ENCODE peak calls at places on chromosomes 11 and 22, in eight cellular contexts. F is body of pancreas, E is A549, O is NB4, V is stomach, U is adrenal gland, T is spleen, Q is right lobe of liver. W is an unnamed sample.

GRCh38 chr11:75945925-75946324 is 130.9 kb downstream of the UVRAG start:
- DNase-seq in U (no peak), O (no peak), Q (no peak), F (no peak), T (no peak), E (no peak), V (no peak), W (no peak)

GRCh38 chr11:135017296-135017695 is 605.3 kb upstream of the B3GAT1 start:
- DNase-seq in T (no peak), E (no peak), Q (no peak), O (no peak), V (no peak), F (no peak), U (no peak), W (no peak)

GRCh38 chr22:26894766-26895485 is 237.5 kb downstream of the MIAT start:
- DNase-seq in T (no peak), Q (no peak), O (no peak), U (peak; percentile 75), V (no peak), F (peak; percentile 41), E (peak; percentile 82), W (peak; percentile 65)

GRCh38 chr11:119691701-119692546 is 37.1 kb downstream of the NECTIN1 start:
- DNase-seq in T (no peak), O (no peak), Q (no peak), F (no peak), E (no peak), U (no peak), V (no peak), W (no peak)

GRCh38 chr22:39514373-39514973 is 5.9 kb upstream of the ATF4 start:
- DNase-seq in E (peak; percentile 31), T (no peak), Q (no peak), O (peak; percentile 59), U (peak; percentile 58), F (peak; percentile 80), V (peak; percentile 71), W (no peak)

GRCh38 chr11:61413496-61413895 is 16.3 kb downstream of the CPSF7 start:
- DNase-seq in Q (no peak), F (no peak), O (no peak), E (no peak), U (no peak), T (no peak), V (no peak), W (no peak)

GRCh38 chr11:73359341-73359740 is 16.9 kb upstream of the RELT start:
- DNase-seq in T (no peak), F (peak; percentile 31), Q (no peak), U (peak; percentile 37), V (no peak), O (no peak), E (no peak), W (no peak)

GRCh38 chr11:23543651-23544216 is 683.5 kb upstream of the CCDC179 start:
- DNase-seq in U (no peak), V (no peak), T (no peak), F (no peak), O (no peak), E (no peak), Q (no peak), W (no peak)

GRCh38 chr11:59187587-59187986 is 15.7 kb downstream of the DTX4 start:
- DNase-seq in Q (no peak), T (no peak), O (no peak), E (no peak), F (no peak), U (peak; percentile 59), V (peak; percentile 55), W (no peak)

GRCh38 chr11:37142591-37142990 is 544.6 kb upstream of the RAG2 start:
- DNase-seq in F (no peak), Q (no peak), E (no peak), O (no peak), U (no peak), V (no peak), T (no peak), W (no peak)

GRCh38 chr11:27402450-27402849 is 39.4 kb upstream of the CCDC34 start:
- DNase-seq in Q (no peak), U (no peak), F (no peak), E (no peak), O (no peak), V (no peak), T (no peak), W (no peak)

GRCh38 chr11:79493555-79494171 is 52.8 kb upstream of the TENM4 start:
- DNase-seq in T (peak; percentile 81), O (peak; percentile 64), U (peak; percentile 73), Q (peak; percentile 77), F (peak; percentile 73), V (peak; percentile 72), E (peak; percentile 70), W (peak; percentile 90)

GRCh38 chr11:5626191-5626590 is 1.4 kb downstream of the TRIM34 start:
- DNase-seq in O (no peak), E (no peak), Q (no peak), T (no peak), V (no peak), F (no peak), U (no peak), W (no peak)

GRCh38 chr11:79694368-79694767 is 253.5 kb upstream of the TENM4 start:
- DNase-seq in Q (no peak), O (no peak), E (no peak), F (no peak), U (no peak), T (no peak), V (no peak), W (no peak)

GRCh38 chr11:986952-987305 is 49.6 kb downstream of the MUC6 start:
- DNase-seq in V (no peak), U (no peak), E (no peak), O (no peak), Q (no peak), T (no peak), F (no peak), W (no peak)

GRCh38 chr11:985435-985834 is 51.1 kb downstream of the MUC6 start:
- DNase-seq in E (no peak), F (no peak), O (no peak), T (no peak), V (no peak), Q (no peak), U (no peak), W (no peak)

GRCh38 chr11:986270-986951 is 50.1 kb downstream of the MUC6 start:
- DNase-seq in Q (no peak), U (no peak), E (no peak), O (no peak), V (peak; percentile 83), T (no peak), F (no peak), W (no peak)

GRCh38 chr11:985848-986247 is 50.7 kb downstream of the MUC6 start:
- DNase-seq in V (no peak), U (no peak), T (no peak), O (no peak), E (no peak), Q (no peak), F (no peak), W (no peak)

DNA sequence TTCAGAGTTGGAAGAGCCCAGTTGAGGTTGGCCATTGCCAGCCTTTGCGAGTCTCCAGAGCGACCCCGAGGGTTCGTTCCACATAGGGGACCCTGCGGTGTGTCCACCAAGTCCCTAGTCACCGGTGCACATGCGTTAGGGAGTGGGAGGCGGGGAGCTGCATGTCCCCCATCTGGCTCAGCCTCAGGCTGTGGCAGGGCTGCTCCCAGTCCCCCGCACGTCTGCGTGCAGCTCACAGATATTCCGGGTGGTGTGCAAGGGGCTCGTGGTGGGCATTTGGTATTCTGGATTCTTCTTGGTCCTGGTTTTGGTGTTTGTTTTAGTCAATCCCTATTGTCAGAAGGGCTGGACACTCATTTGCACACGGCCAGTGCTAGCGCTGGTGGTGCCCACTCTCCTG is 48.8 kb downstream of the MUC6 start:
- DNase-seq in E (no peak), Q (no peak), U (no peak), T (no peak), V (no peak), O (no peak), F (no peak), W (no peak)
- TF ChIP-seq POLR2A in E (no peak), Q (no peak), U (no peak), T (no peak), V (no peak), O (no peak), F (no peak), W (no peak)

GRCh38 chr22:41285820-41286638 is at the start of gene RANGAP1:
- DNase-seq in V (peak; percentile 98), T (peak; percentile 100), E (peak; percentile 92), U (peak; percentile 99), O (peak; percentile 99), Q (peak; percentile 99), F (peak; percentile 98), W (peak; percentile 78)
- TF ChIP-seq POLR2A in V (peak; percentile 40), T (peak; percentile 50), E (peak; percentile 72), U (peak; percentile 82), O (peak; percentile 38), Q (peak; percentile 72), F (peak; percentile 92), W (peak; percentile 63)

DNA sequence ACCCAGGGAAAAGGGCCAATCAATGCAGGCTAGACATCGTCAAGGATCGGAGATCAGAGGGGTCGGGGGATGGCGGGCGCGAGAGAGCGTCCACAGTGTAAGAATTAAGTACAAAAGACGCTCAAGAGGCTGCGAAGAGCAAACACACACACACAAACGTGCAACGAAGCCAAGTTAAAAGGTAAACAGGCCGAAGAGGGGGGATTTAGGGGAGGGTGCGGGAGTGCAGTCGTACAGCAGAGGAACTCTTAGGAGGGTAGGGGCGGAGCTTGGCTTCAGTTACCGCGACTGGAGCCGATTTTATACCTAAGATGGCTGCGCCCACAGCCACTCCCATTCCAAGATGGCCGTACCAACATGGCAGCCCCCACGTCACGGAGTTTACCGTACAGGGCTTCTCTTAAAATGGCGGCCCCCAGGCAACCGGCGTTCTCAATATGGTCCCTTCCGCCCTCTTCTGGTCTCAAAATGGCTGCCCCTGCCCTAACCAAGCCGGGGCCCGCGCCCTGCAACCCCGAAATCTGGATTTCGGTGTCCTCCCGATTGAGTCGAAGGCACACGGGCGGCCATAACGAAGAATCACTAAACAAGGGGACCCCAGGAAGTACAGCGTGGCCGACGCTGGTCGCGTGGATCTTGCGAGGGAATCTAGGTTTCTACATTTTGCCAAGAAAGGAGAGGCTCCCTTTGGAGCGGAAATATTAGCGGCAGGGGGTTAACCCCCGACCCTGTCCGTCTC is 2.0 kb downstream of the GNG3 start:
- DNase-seq in O (peak; percentile 93), Q (peak; percentile 97), F (peak; percentile 99), V (peak; percentile 98), U (peak; percentile 98), E (peak; percentile 94), T (peak; percentile 99), W (no peak)
- TF ChIP-seq POLR2A in O (no peak), Q (peak; percentile 68), F (peak; percentile 86), V (no peak), U (peak; percentile 85), E (no peak), T (no peak), W (peak; percentile 33)

GRCh38 chr11:102317099-102317767 is at the start of gene BIRC3:
- DNase-seq in V (peak; percentile 90), O (peak; percentile 87), U (peak; percentile 92), Q (peak; percentile 88), E (peak; percentile 72), F (peak; percentile 89), T (peak; percentile 96), W (peak; percentile 30)

GRCh38 chr11:102319544-102319943 is 2.3 kb downstream of the BIRC3 start:
- DNase-seq in E (no peak), T (no peak), F (no peak), O (no peak), Q (no peak), U (no peak), V (no peak), W (no peak)

GRCh38 chr11:102320166-102320565 is 2.9 kb downstream of the BIRC3 start:
- DNase-seq in E (no peak), O (no peak), F (no peak), Q (no peak), V (no peak), U (no peak), T (no peak), W (no peak)

GRCh38 chr11:102317768-102318103 is 452 bp downstream of the BIRC3 start:
- DNase-seq in T (no peak), U (peak; percentile 17), Q (no peak), O (no peak), V (no peak), F (no peak), E (no peak), W (no peak)

GRCh38 chr11:102318469-102318868 is 1.2 kb downstream of the BIRC3 start:
- DNase-seq in U (peak; percentile 34), T (peak; percentile 69), O (no peak), V (peak; percentile 42), F (no peak), E (peak; percentile 50), Q (no peak), W (no peak)
- TF ChIP-seq POLR2A in U (no peak), T (no peak), O (no peak), V (no peak), F (no peak), E (no peak), Q (no peak), W (no peak)